ENCODE peak calls at places on chromosomes 16 and 17, in eight cellular contexts. M is fibroblast of mammary gland, J is adrenal gland, G is NCI-H510A treated with DMSO at 0.1 percent for 48 hours, D is non-pigmented ciliary epithelial cell, F is lower leg skin, K is transverse colon, B is esophagus muscularis mucosa. H is an unnamed sample.

GRCh38 chr17:19645608-19646250 is 2.8 kb upstream of the ALDH3A2 start:
- DNase-seq in M (peak), J (peak), G (no peak), D (no peak), F (no peak), K (peak), B (no peak), H (peak)

GRCh38 chr16:87780385-87780989 is 14.7 kb upstream of the KLHDC4 start:
- DNase-seq in M (peak), J (peak), G (no peak), D (no peak), F (no peak), K (peak), B (no peak), H (no peak)

GRCh38 chr17:48642059-48642842 is 16.1 kb upstream of the HOXB9 start:
- DNase-seq in M (no peak), J (no peak), G (peak), D (no peak), F (no peak), K (peak), B (no peak), H (peak)

GRCh38 chr17:67753026-67753425 is 35.3 kb downstream of the NOL11 start:
- DNase-seq in M (no peak), J (peak), G (no peak), D (no peak), F (no peak), K (no peak), B (no peak), H (no peak)

GRCh38 chr16:52957199-52957598 is 95.5 kb downstream of the CHD9NB start:
- DNase-seq in M (no peak), J (no peak), G (no peak), D (no peak), F (no peak), K (no peak), B (no peak), H (no peak)

GRCh38 chr16:6195966-6196365 is 1098.4 kb upstream of the EEF2KMT start:
- DNase-seq in M (no peak), J (no peak), G (no peak), D (no peak), F (no peak), K (no peak), B (no peak), H (no peak)

GRCh38 chr17:61842899-61843298 is 20.4 kb downstream of the BRIP1 start:
- DNase-seq in M (no peak), J (no peak), G (no peak), D (no peak), F (no peak), K (no peak), B (no peak), H (no peak)

GRCh38 chr17:61443475-61443882 is 8.7 kb upstream of the TBX4 start:
- DNase-seq in M (no peak), J (no peak), G (no peak), D (no peak), F (no peak), K (no peak), B (peak), H (peak)

GRCh38 chr17:78674595-78675315 is 97.6 kb upstream of the DNAH17 start:
- DNase-seq in M (no peak), J (no peak), G (no peak), D (no peak), F (no peak), K (no peak), B (no peak), H (no peak)

GRCh38 chr17:28180449-28180848 is 138.0 kb downstream of the NLK start:
- DNase-seq in M (no peak), J (no peak), G (no peak), D (no peak), F (no peak), K (no peak), B (no peak), H (no peak)

GRCh38 chr16:1763521-1764511 is 7.5 kb downstream of the NME3 start:
- DNase-seq in M (no peak), J (no peak), G (no peak), D (no peak), F (no peak), K (no peak), B (no peak), H (peak)

GRCh38 chr16:9840761-9841665 is 341.2 kb downstream of the GRIN2A start:
- DNase-seq in M (no peak), J (no peak), G (no peak), D (no peak), F (no peak), K (no peak), B (peak), H (no peak)

GRCh38 chr17:12857592-12857991 is 68.3 kb downstream of the ARHGAP44 start:
- DNase-seq in M (no peak), J (no peak), G (no peak), D (no peak), F (no peak), K (no peak), B (no peak), H (no peak)

GRCh38 chr17:4480929-4481898 is 17.5 kb upstream of the SPNS2 start:
- DNase-seq in M (no peak), J (no peak), G (no peak), D (no peak), F (no peak), K (peak), B (no peak), H (no peak)

GRCh38 chr16:73268311-73268997 is 220.5 kb upstream of the ZFHX3 start:
- DNase-seq in M (no peak), J (no peak), G (no peak), D (no peak), F (no peak), K (no peak), B (no peak), H (peak)

GRCh38 chr17:17077861-17078732 is 35.8 kb downstream of the MPRIP start:
- DNase-seq in M (no peak), J (no peak), G (no peak), D (no peak), F (no peak), K (peak), B (no peak), H (no peak)

GRCh38 chr16:69711115-69711740 is 15.1 kb downstream of the NQO1 start:
- DNase-seq in M (peak), J (peak), G (no peak), D (peak), F (peak), K (peak), B (peak), H (no peak)

GRCh38 chr16:79092846-79093245 is 507.7 kb downstream of the MAF start:
- DNase-seq in M (no peak), J (no peak), G (no peak), D (no peak), F (no peak), K (no peak), B (no peak), H (no peak)

H was measured in ecto neural progenitor cell.